ENCODE peak calls at places on chromosomes 16 and 17, in nine cellular contexts. K, S, X, I, P, F, Q, V and G are unnamed samples.

GRCh38 chr16:10760863-10761262 is 17.2 kb downstream of the NUBP1 start:
- DNase-seq in K (no peak), S (no peak), X (no peak), I (no peak), P (no peak), F (no peak), Q (no peak), V (no peak), G (no peak)

GRCh38 chr17:51640108-51640622 is 379.8 kb downstream of the UTP18 start:
- DNase-seq in K (no peak), S (no peak), X (no peak), I (peak), P (no peak), F (no peak), Q (peak), V (no peak), G (no peak)

GRCh38 chr17:66290097-66290722 is 12.2 kb upstream of the PRKCA start:
- DNase-seq in K (no peak), S (no peak), X (no peak), I (no peak), P (no peak), F (no peak), Q (peak), V (no peak), G (no peak)

GRCh38 chr16:55349867-55350266 is 25.9 kb downstream of the IRX6 start:
- DNase-seq in K (no peak), S (no peak), X (no peak), I (no peak), P (no peak), F (no peak), Q (no peak), V (no peak), G (no peak)

GRCh38 chr16:46774743-46775177 is 26.6 kb upstream of the MYLK3 start:
- DNase-seq in K (no peak), S (no peak), X (no peak), I (no peak), P (no peak), F (no peak), Q (no peak), V (no peak), G (no peak)

GRCh38 chr17:48490391-48491026 is 40.3 kb downstream of the HOXB1 start:
- DNase-seq in K (no peak), S (no peak), X (no peak), I (no peak), P (no peak), F (no peak), Q (no peak), V (no peak), G (no peak)

GRCh38 chr17:57553991-57554825 is 190.9 kb downstream of the CCDC182 start:
- DNase-seq in K (no peak), S (peak), X (no peak), I (peak), P (no peak), F (no peak), Q (peak), V (no peak), G (no peak)

GRCh38 chr17:36602030-36602737 is 801 bp downstream of the MRM1 start:
- DNase-seq in K (no peak), S (no peak), X (no peak), I (peak), P (peak), F (no peak), Q (peak), V (no peak), G (no peak)

DNA sequence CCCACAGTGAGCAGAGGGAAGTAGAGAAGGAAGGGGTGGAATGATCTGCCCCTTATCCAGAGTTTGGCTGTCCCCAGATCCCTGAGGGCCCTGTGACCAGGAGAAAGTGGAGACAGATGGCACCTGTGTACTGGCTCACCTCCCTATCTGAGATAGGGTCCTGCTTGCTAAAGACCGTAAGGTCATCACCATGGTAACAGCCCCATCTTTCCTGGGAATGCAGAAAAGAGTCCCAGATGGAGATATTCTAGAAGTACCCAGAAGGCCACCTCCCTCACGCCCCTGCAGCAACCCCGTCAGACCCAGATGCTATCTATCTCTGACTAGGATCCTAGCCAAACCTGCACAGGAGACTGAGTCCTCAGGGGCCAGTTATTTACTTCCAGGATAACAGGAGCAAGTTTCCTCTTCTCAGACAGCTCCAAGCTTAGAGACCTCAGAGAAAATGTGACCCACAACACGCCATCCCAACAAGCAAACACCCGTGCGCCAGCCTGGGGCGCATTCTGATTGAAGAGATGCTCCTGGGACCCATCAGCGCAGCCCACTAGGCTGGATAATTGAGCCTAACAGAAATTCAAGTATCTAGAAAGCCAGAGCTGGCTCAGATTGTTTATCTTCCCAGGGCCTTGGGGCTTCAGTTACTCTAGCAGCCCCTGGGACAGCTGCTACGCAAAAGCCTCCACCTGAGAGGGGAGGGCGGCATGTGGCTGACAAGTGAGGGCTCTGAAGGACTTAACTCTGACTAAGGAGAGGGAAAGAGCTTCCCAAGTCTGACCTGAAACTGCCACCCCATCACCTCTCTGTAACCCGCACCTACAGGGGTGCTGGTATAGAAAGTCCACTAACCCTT is 1.9 kb downstream of the ORMDL3 start:
- DNase-seq in K (no peak), S (no peak), X (no peak), I (no peak), P (no peak), F (no peak), Q (peak), V (no peak), G (no peak)
- H3K4me3 ChIP-seq in K (no peak), S (peak), X (peak), I (peak), P (peak), F (peak), Q (peak), V (no peak), G (peak)

DNA sequence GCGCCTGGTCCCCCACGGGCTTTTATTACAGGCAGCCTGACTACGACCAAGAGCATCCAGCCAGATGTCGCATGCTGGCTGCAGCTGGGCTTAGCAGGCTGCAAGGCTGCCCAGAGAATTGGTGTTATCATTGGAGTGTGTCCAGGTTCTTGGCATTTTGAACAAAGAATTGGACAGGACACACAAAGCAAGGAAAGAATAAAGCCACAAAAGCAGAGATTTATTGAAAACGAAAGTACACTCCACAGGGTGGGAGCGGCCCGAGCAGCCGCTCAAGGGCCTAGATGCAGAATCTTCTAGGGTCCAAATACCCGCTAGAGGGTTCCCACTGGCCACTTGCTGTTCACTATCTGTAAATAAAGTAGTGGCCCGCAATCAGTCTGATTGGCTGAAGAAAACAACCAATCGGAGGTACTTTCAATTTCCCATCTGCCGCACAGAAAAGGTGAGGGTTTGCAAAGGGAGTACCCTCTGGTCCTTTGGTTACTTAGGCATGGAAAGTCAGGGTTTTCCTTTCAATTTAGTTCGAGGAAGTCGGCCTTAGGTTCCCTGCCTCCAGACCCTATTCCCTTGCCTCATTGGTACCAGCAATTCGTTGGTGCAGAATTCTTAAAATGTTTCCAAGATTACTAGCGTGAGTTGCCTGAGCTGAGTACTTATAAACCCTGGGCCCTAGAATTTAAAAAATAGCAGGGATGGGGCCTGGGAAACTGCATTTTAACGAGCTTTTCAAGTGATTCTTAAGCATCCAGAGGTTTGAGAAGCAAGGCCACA is 38.5 kb upstream of the CNEP1R1 start:
- DNase-seq in K (peak), S (peak), X (no peak), I (peak), P (peak), F (no peak), Q (peak), V (no peak), G (no peak)
- H3K4me3 ChIP-seq in K (peak), S (peak), X (peak), I (no peak), P (no peak), F (no peak), Q (no peak), V (no peak), G (no peak)

DNA sequence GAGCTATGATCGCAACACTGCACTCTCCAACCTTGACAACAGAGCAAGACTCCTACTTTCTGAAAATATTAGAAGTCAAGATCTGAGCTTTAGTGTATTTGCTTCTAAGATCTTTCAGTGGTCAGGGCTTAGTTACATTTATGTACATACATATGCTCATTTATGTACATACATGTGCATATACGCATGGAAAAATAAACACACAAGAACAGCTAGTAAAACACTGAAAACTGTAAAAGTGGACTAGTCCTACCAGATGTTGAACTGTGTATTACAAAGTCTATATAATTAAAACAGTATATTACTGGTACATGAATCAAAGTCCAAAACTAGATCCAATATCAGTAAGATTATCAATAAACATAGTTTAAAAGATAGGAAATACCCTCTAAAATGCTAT is 28.3 kb downstream of the PTRH2 start:
- DNase-seq in K (no peak), S (no peak), X (no peak), I (no peak), P (no peak), F (no peak), Q (no peak), V (no peak), G (no peak)
- H3K4me3 ChIP-seq in K (no peak), S (no peak), X (no peak), I (no peak), P (no peak), F (no peak), Q (no peak), V (no peak), G (no peak)

DNA sequence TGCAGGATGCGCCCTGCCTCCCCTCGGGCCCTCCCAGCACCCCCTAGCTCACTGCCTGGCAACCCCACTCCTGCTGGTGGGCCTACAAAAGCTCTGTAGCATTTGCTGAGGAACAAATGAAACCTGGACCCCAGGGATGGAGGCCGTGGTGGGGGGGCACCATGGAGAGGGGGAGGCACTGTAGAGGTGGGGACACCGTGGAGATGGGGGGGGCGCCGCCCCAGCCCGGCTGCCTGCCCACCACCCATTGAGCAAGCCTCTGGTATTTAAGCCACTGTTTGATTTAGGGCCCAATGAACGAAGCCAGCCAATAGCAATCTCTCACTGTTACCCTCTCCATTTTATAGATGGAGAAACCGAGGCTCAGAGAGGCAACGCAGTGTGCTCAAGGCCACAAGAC is 13.1 kb upstream of the SLC38A10 start:
- DNase-seq in K (no peak), S (no peak), X (no peak), I (no peak), P (no peak), F (no peak), Q (no peak), V (no peak), G (no peak)
- H3K4me3 ChIP-seq in K (no peak), S (no peak), X (no peak), I (no peak), P (no peak), F (no peak), Q (no peak), V (no peak), G (no peak)

DNA sequence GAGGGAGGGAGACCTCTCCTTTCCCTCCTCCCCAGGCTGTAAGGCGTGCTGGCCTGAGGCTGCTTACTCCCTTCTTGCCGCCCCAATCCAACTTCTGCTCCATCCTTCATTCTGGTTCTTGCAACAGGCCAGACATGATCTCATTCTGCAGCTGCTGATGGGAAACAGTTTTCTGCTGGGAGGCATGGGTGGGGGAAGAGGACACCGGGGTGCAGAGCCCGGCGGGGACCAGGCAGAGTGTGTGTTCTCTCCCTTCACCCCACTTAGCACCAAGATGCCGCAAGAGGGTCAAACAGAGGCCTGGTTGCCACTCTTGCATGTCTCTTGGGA is 1.4 kb downstream of the SARM1 start:
- DNase-seq in K (no peak), S (no peak), X (no peak), I (no peak), P (peak), F (no peak), Q (no peak), V (no peak), G (no peak)
- H3K4me3 ChIP-seq in K (no peak), S (peak), X (peak), I (no peak), P (peak), F (peak), Q (peak), V (no peak), G (no peak)

GRCh38 chr17:210402-210801 is 29.0 kb upstream of the DOC2B start:
- DNase-seq in K (peak), S (no peak), X (no peak), I (no peak), P (no peak), F (no peak), Q (no peak), V (no peak), G (no peak)
- H3K4me3 ChIP-seq in K (no peak), S (no peak), X (no peak), I (no peak), P (no peak), F (no peak), Q (no peak), V (no peak), G (no peak)

GRCh38 chr16:67246081-67246944 is 968 bp downstream of the FHOD1 start:
- DNase-seq in K (peak), S (peak), X (peak), I (peak), P (peak), F (peak), Q (peak), V (peak), G (no peak)

GRCh38 chr16:67243481-67243880 is 3.8 kb downstream of the FHOD1 start:
- DNase-seq in K (no peak), S (no peak), X (peak), I (no peak), P (no peak), F (no peak), Q (no peak), V (no peak), G (no peak)

GRCh38 chr16:67245189-67245585 is 2.1 kb downstream of the FHOD1 start:
- DNase-seq in K (peak), S (no peak), X (no peak), I (no peak), P (no peak), F (no peak), Q (no peak), V (no peak), G (no peak)

GRCh38 chr16:67245674-67246080 is 1.6 kb downstream of the FHOD1 start:
- DNase-seq in K (no peak), S (no peak), X (no peak), I (no peak), P (no peak), F (no peak), Q (no peak), V (no peak), G (no peak)

DNA sequence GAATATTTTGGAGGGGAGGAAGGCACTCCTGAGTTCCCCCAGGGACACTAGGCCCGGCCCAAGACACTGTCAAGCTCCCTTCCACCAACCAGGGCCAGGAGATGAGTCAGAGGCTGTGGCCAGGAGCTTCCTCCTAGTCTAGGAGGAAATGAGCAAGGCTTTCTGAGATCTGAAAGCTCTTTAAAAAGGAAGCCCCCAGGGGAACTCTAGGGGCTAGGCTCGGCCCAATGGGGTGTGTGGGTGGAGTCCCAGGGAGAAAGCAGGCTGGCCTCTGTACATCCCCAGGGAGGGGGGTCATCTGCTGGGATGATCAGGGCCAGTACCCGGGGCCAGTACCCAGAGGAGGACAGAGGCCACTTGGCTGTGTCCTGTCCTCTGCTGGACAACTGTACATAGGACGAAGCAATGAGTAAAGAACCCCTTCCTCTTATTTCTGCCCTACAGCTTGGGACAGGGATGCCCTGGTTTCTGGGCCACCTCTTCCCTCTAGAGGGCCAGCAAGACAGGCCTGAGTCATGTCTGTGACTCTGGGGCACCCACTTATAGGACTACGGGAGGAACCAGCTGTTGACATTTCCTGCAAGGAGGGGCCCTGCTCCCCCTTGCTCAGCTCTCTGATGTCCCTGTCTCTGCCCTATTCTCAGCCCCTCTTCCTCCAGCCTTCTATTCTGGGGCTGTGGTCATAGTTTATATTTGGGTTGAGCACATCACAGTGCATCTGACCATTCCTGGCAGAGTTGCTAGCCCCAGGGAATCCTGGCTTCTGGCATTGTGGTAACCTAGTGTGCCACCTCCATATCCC is 2.7 kb downstream of the FHOD1 start:
- DNase-seq in K (peak), S (peak), X (peak), I (no peak), P (peak), F (peak), Q (no peak), V (peak), G (no peak)
- H3K4me3 ChIP-seq in K (no peak), S (peak), X (peak), I (peak), P (peak), F (peak), Q (peak), V (no peak), G (no peak)

DNA sequence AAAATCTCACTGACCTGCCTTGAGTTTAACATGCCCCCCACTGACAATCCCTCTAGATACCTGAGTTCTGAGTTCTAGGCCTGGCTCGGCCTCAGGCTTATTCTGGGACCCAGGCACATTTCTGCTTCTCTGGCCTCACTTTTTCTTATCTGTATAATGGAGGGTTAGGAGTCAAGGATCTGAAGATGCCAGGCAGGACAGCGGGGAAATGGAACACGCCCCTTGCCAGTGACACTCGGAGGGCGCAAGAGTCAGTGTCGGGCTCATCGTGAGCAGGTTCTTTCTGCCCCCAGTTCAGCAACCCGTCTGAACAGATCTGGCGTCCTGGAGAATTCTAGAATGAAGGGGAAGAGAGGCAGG is 567 bp upstream of the MT3 start:
- DNase-seq in K (no peak), S (no peak), X (no peak), I (no peak), P (no peak), F (no peak), Q (no peak), V (no peak), G (no peak)
- H3K4me3 ChIP-seq in K (no peak), S (no peak), X (peak), I (peak), P (peak), F (no peak), Q (peak), V (no peak), G (peak)

GRCh38 chr17:35127751-35128514 is 6.5 kb downstream of the FNDC8 start:
- DNase-seq in K (no peak), S (peak), X (peak), I (no peak), P (peak), F (no peak), Q (no peak), V (peak), G (no peak)
- H3K4me3 ChIP-seq in K (no peak), S (peak), X (no peak), I (no peak), P (no peak), F (no peak), Q (no peak), V (no peak), G (no peak)

DNA sequence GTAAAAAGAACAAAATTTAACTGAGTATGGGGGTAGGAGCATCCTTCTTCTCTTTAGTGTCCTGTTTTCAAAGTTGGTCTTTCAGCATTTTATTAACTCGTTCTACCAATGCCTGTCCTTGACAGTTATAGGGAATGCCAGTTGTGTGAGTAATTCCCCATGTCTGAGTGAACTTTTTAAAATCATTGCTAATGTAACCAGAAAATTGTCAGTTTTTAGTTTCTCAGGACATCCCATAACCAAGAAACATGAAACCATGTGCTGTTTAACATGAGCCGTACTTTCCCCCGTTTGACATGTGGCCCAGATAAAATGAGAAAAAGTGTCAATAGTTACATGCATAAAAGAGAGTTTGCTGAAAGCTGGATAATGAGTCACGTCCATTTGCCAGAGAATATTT is 71.4 kb upstream of the ARL4D start:
- DNase-seq in K (no peak), S (peak), X (no peak), I (no peak), P (no peak), F (no peak), Q (no peak), V (no peak), G (no peak)
- H3K4me3 ChIP-seq in K (no peak), S (no peak), X (no peak), I (no peak), P (no peak), F (no peak), Q (no peak), V (no peak), G (no peak)